ENCODE peak calls at places on chromosome 7, in four cellular contexts. S, Y, G and V are unnamed samples.
A peak's percentile ranks its signal among the peaks of the same experiment; 100 is the strongest.

GRCh38 chr7:84790873-84791272 is 396.0 kb downstream of the SEMA3D start:
- DNase-seq in S (no peak), Y (no peak), G (no peak), V (no peak)

GRCh38 chr7:100824499-100825214 is 2.7 kb downstream of the EPHB4 start:
- DNase-seq in G (no peak), Y (no peak), S (no peak), V (no peak)

GRCh38 chr7:127683776-127684681 is 32.0 kb downstream of the SND1 start:
- DNase-seq in Y (no peak), G (no peak), S (no peak), V (no peak)

GRCh38 chr7:22696672-22697071 is 30.3 kb upstream of the IL6 start:
- DNase-seq in S (no peak), G (no peak), Y (no peak), V (no peak)

GRCh38 chr7:518630-519428 is 817 bp downstream of the PDGFA start:
- DNase-seq in G (peak; percentile 84), S (peak; percentile 45), Y (peak; percentile 43), V (peak; percentile 49)

GRCh38 chr7:68977709-68978108 is 620.6 kb upstream of the AUTS2 start:
- DNase-seq in Y (no peak), G (no peak), S (no peak), V (no peak)

GRCh38 chr7:22208806-22209205 is 148.1 kb downstream of the RAPGEF5 start:
- DNase-seq in G (no peak), S (no peak), Y (no peak), V (no peak)

GRCh38 chr7:69184339-69184738 is 413.9 kb upstream of the AUTS2 start:
- DNase-seq in S (no peak), Y (no peak), G (no peak), V (no peak)

GRCh38 chr7:155883491-155884224 is 71.4 kb upstream of the SHH start:
- DNase-seq in Y (no peak), S (no peak), G (no peak), V (no peak)

GRCh38 chr7:49486974-49487919 is 286.2 kb upstream of the VWC2 start:
- DNase-seq in G (no peak), Y (no peak), S (no peak), V (no peak)

GRCh38 chr7:6651866-6652445 is 14.8 kb downstream of the ZNF316 start:
- DNase-seq in Y (no peak), S (no peak), G (no peak), V (no peak)

GRCh38 chr7:42099837-42100508 is 137.0 kb downstream of the GLI3 start:
- DNase-seq in G (no peak), Y (no peak), S (no peak), V (no peak)

GRCh38 chr7:121603886-121604285 is 207.8 kb upstream of the FAM3C start:
- DNase-seq in G (no peak), S (no peak), Y (no peak), V (no peak)

GRCh38 chr7:148701414-148701813 is 2.7 kb downstream of the CUL1 start:
- DNase-seq in G (no peak), S (no peak), Y (no peak), V (no peak)

GRCh38 chr7:158473946-158474345 is 113.7 kb downstream of the PTPRN2 start:
- DNase-seq in S (no peak), Y (no peak), G (no peak), V (no peak)

GRCh38 chr7:96414931-96415292 is 93.0 kb upstream of the SLC25A13 start:
- DNase-seq in G (peak; percentile 10), S (peak; percentile 55), Y (peak; percentile 35), V (no peak)

GRCh38 chr7:111356941-111357340 is 205.4 kb downstream of the IMMP2L start:
- DNase-seq in Y (no peak), G (no peak), S (no peak), V (no peak)